ENCODE peak calls at places on chromosomes 1 and 21, in six cellular contexts. D, F, B, O, X and P are unnamed samples.

GRCh38 chr1:186195377-186195931 is 179.6 kb downstream of the TPR start:
- DNase-seq in D (no peak), F (no peak), B (no peak), O (no peak), X (no peak), P (no peak)

GRCh38 chr1:99776133-99776532 is 9.7 kb upstream of the FRRS1 start:
- DNase-seq in D (no peak), F (no peak), B (no peak), O (no peak), X (no peak), P (no peak)

GRCh38 chr1:38777464-38777957 is 82.1 kb downstream of the RRAGC start:
- DNase-seq in D (no peak), F (no peak), B (no peak), O (no peak), X (no peak), P (peak; percentile 10)

GRCh38 chr1:173506437-173506836 is 29.3 kb downstream of the PRDX6 start:
- DNase-seq in D (no peak), F (no peak), B (no peak), O (no peak), X (peak; percentile 71), P (no peak)

GRCh38 chr1:222817529-222817928 is 2.7 kb downstream of the DISP1 start:
- DNase-seq in D (no peak), F (no peak), B (no peak), O (no peak), X (no peak), P (no peak)

GRCh38 chr1:56073206-56073605 is 506.2 kb downstream of the PLPP3 start:
- DNase-seq in D (no peak), F (no peak), B (no peak), O (no peak), X (no peak), P (no peak)

GRCh38 chr1:59183918-59184317 is 113.0 kb upstream of the FGGY start:
- DNase-seq in D (no peak), F (no peak), B (no peak), O (no peak), X (no peak), P (no peak)

GRCh38 chr1:53343831-53344668 is 16.2 kb upstream of the LRP8 start:
- DNase-seq in D (no peak), F (no peak), B (no peak), O (no peak), X (no peak), P (peak; percentile 32)

GRCh38 chr1:90970208-90970607 is 51.6 kb downstream of the ZNF644 start:
- DNase-seq in D (no peak), F (no peak), B (no peak), O (no peak), X (no peak), P (no peak)

GRCh38 chr1:27937524-27937836 is 2.7 kb downstream of the SMPDL3B start:
- DNase-seq in D (no peak), F (peak; percentile 6), B (no peak), O (no peak), X (no peak), P (no peak)

GRCh38 chr1:89608627-89609338 is 24.1 kb upstream of the LRRC8C start:
- DNase-seq in D (peak; percentile 56), F (no peak), B (no peak), O (no peak), X (peak; percentile 24), P (no peak)

GRCh38 chr1:234956821-234957329 is 171.8 kb downstream of the TOMM20 start:
- DNase-seq in D (no peak), F (no peak), B (no peak), O (no peak), X (no peak), P (no peak)

GRCh38 chr1:21906173-21907078 is 30.7 kb downstream of the HSPG2 start:
- DNase-seq in D (no peak), F (peak; percentile 95), B (no peak), O (no peak), X (no peak), P (no peak)

GRCh38 chr1:99457381-99458165 is 188.3 kb upstream of the PALMD start:
- DNase-seq in D (no peak), F (no peak), B (no peak), O (no peak), X (no peak), P (no peak)

GRCh38 chr1:66283583-66284041 is 250.3 kb upstream of the SGIP1 start:
- DNase-seq in D (no peak), F (no peak), B (no peak), O (no peak), X (no peak), P (no peak)

GRCh38 chr1:145751491-145752021 is 32.3 kb downstream of the CD160 start:
- DNase-seq in D (no peak), F (no peak), B (no peak), O (no peak), X (no peak), P (no peak)

GRCh38 chr1:115211071-115211745 is 121.9 kb upstream of the TSPAN2 start:
- DNase-seq in D (no peak), F (no peak), B (no peak), O (no peak), X (no peak), P (no peak)

GRCh38 chr1:89566761-89567174 is 42.1 kb downstream of the LRRC8B start:
- DNase-seq in D (no peak), F (no peak), B (no peak), O (no peak), X (peak; percentile 27), P (no peak)

GRCh38 chr1:64687725-64688285 is 57.1 kb upstream of the RAVER2 start:
- DNase-seq in D (no peak), F (no peak), B (no peak), O (no peak), X (no peak), P (peak; percentile 59)

GRCh38 chr1:43605157-43605556 is 44.8 kb upstream of the KDM4A start:
- DNase-seq in D (no peak), F (no peak), B (no peak), O (no peak), X (no peak), P (no peak)

GRCh38 chr21:35896060-35896459 is 164.3 kb downstream of the SETD4 start:
- DNase-seq in D (no peak), F (no peak), B (no peak), O (no peak), X (no peak), P (no peak)

GRCh38 chr1:47646676-47647075 is 208.8 kb downstream of the FOXD2 start:
- DNase-seq in D (no peak), F (no peak), B (no peak), O (no peak), X (no peak), P (no peak)

GRCh38 chr1:234999513-234999940 is 129.1 kb downstream of the TOMM20 start:
- DNase-seq in D (no peak), F (no peak), B (no peak), O (no peak), X (no peak), P (no peak)

GRCh38 chr1:219784660-219785391 is 143.5 kb downstream of the SLC30A10 start:
- DNase-seq in D (no peak), F (no peak), B (no peak), O (no peak), X (no peak), P (no peak)

GRCh38 chr1:190323530-190323929 is 154.1 kb downstream of the BRINP3 start:
- DNase-seq in D (no peak), F (no peak), B (no peak), O (no peak), X (no peak), P (no peak)

GRCh38 chr21:42478504-42478903 is 17.5 kb downstream of the RSPH1 start:
- DNase-seq in D (no peak), F (no peak), B (no peak), O (no peak), X (no peak), P (no peak)

GRCh38 chr1:205441716-205442050 is 14.2 kb downstream of the BLACAT1 start:
- DNase-seq in D (no peak), F (no peak), B (no peak), O (no peak), X (no peak), P (no peak)

GRCh38 chr1:115495603-115496002 is 146.2 kb upstream of the VANGL1 start:
- DNase-seq in D (no peak), F (no peak), B (no peak), O (no peak), X (no peak), P (no peak)

GRCh38 chr1:186183219-186183618 is 191.8 kb downstream of the TPR start:
- DNase-seq in D (no peak), F (no peak), B (no peak), O (no peak), X (no peak), P (no peak)

GRCh38 chr1:22754106-22754768 is 43.6 kb downstream of the EPHB2 start:
- DNase-seq in D (no peak), F (no peak), B (no peak), O (peak; percentile 62), X (no peak), P (no peak)

GRCh38 chr1:192805832-192806323 is 3.0 kb upstream of the RGS2 start:
- DNase-seq in D (peak; percentile 20), F (no peak), B (no peak), O (no peak), X (no peak), P (no peak)

GRCh38 chr21:36699026-36699545 is at the start of gene SIM2:
- DNase-seq in D (no peak), F (no peak), B (no peak), O (peak; percentile 22), X (no peak), P (no peak)

GRCh38 chr1:2879591-2879990 is 78.1 kb upstream of the TTC34 start:
- DNase-seq in D (no peak), F (no peak), B (no peak), O (no peak), X (no peak), P (no peak)

GRCh38 chr1:6612641-6613360 is 730 bp upstream of the PHF13 start:
- DNase-seq in D (peak; percentile 12), F (peak; percentile 83), B (peak; percentile 67), O (peak; percentile 74), X (peak; percentile 71), P (no peak)

GRCh38 chr1:151720974-151721787 is at the start of gene RIIAD1:
- DNase-seq in D (no peak), F (no peak), B (peak; percentile 25), O (peak; percentile 89), X (no peak), P (no peak)